ENCODE peak calls at places on chromosomes 12 and 14, in six cellular contexts. K is WERI-Rb-1; Q is CD4-positive, alpha-beta T cell; S is CD8-positive, alpha-beta T cell; Z is foreskin melanocyte; O is foreskin fibroblast. X is an unnamed sample.

GRCh38 chr14:100398044-100398443 is 74.9 kb downstream of the SLC25A47 start:
- DNase-seq in K (no peak), Q (no peak), S (no peak), Z (no peak), O (no peak), X (no peak)

GRCh38 chr12:5318874-5319273 is 113.0 kb upstream of the NTF3 start:
- DNase-seq in K (no peak), Q (no peak), S (no peak), Z (no peak), O (peak), X (no peak)

GRCh38 chr14:84591827-84592540 is 938.0 kb upstream of the FLRT2 start:
- DNase-seq in K (no peak), Q (no peak), S (no peak), Z (no peak), O (no peak), X (no peak)

GRCh38 chr12:43309845-43310405 is 242.1 kb downstream of the ADAMTS20 start:
- DNase-seq in K (no peak), Q (no peak), S (no peak), Z (no peak), O (peak), X (no peak)

GRCh38 chr12:52813203-52813819 is 605 bp downstream of the KRT4 start:
- DNase-seq in K (no peak), Q (no peak), S (no peak), Z (no peak), O (no peak), X (no peak)

GRCh38 chr12:70994217-70994788 is 73.8 kb upstream of the PTPRR start:
- DNase-seq in K (no peak), Q (no peak), S (no peak), Z (no peak), O (peak), X (no peak)

GRCh38 chr14:50055461-50056228 is 60.7 kb downstream of the VCPKMT start:
- DNase-seq in K (peak), Q (no peak), S (no peak), Z (no peak), O (no peak), X (no peak)

GRCh38 chr14:28143340-28143739 is 623.2 kb upstream of the FOXG1 start:
- DNase-seq in K (no peak), Q (no peak), S (no peak), Z (no peak), O (no peak), X (no peak)

GRCh38 chr12:5456025-5456424 is 24.1 kb downstream of the NTF3 start:
- DNase-seq in K (no peak), Q (no peak), S (no peak), Z (no peak), O (no peak), X (no peak)

GRCh38 chr14:100522616-100523021 is 64.6 kb downstream of the BEGAIN start:
- DNase-seq in K (peak), Q (no peak), S (no peak), Z (no peak), O (no peak), X (no peak)

GRCh38 chr14:67517083-67517482 is 16.0 kb upstream of the PLEKHH1 start:
- DNase-seq in K (peak), Q (no peak), S (no peak), Z (no peak), O (no peak), X (no peak)

GRCh38 chr14:104584557-104584956 is 5.0 kb downstream of the C14orf180 start:
- DNase-seq in K (no peak), Q (no peak), S (no peak), Z (no peak), O (no peak), X (no peak)

GRCh38 chr12:90058721-90059120 is 350.1 kb upstream of the ATP2B1 start:
- DNase-seq in K (no peak), Q (no peak), S (no peak), Z (peak), O (peak), X (no peak)

GRCh38 chr14:105857816-105858675 is 331.7 kb downstream of the TMEM121 start:
- DNase-seq in K (peak), Q (no peak), S (no peak), Z (no peak), O (no peak), X (no peak)

GRCh38 chr12:2902287-2902880 is 11.7 kb downstream of the TULP3 start:
- DNase-seq in K (no peak), Q (no peak), S (no peak), Z (no peak), O (no peak), X (no peak)

GRCh38 chr12:107474639-107475539 is 210.7 kb upstream of the PWP1 start:
- DNase-seq in K (no peak), Q (no peak), S (no peak), Z (no peak), O (no peak), X (no peak)

GRCh38 chr12:32476446-32476845 is 77.1 kb downstream of the FGD4 start:
- DNase-seq in K (no peak), Q (no peak), S (no peak), Z (no peak), O (no peak), X (peak)

GRCh38 chr12:68317047-68317667 is 15.0 kb downstream of the MDM1 start:
- DNase-seq in K (peak), Q (peak), S (peak), Z (no peak), O (peak), X (no peak)

GRCh38 chr12:5059358-5059757 is 15.7 kb downstream of the KCNA5 start:
- DNase-seq in K (no peak), Q (no peak), S (no peak), Z (no peak), O (no peak), X (no peak)